ENCODE peak calls at places on chromosomes 7 and 10, in four cellular contexts. W, U, M and V are unnamed samples.

GRCh38 chr10:61821153-61821552 is 80.3 kb upstream of the ARID5B start:
- DNase-seq in W (no peak), M (no peak), U (no peak), V (no peak)

GRCh38 chr7:39035156-39035555 is 57.4 kb downstream of the POU6F2 start:
- DNase-seq in U (no peak), M (no peak), W (no peak), V (no peak)

GRCh38 chr10:51010977-51011376 is 63.3 kb upstream of the PRKG1 start:
- DNase-seq in W (no peak), U (no peak), M (peak), V (no peak)

GRCh38 chr7:1992554-1992953 is 240.2 kb downstream of the MAD1L1 start:
- DNase-seq in W (no peak), U (no peak), M (no peak), V (no peak)

GRCh38 chr10:76352300-76352699 is 920.9 kb downstream of the LRMDA start:
- DNase-seq in W (no peak), M (peak), U (no peak), V (no peak)

GRCh38 chr10:33155720-33156638 is 178.5 kb downstream of the NRP1 start:
- DNase-seq in M (no peak), U (no peak), W (no peak), V (no peak)

GRCh38 chr7:21616796-21617436 is 74.1 kb downstream of the DNAH11 start:
- DNase-seq in U (no peak), W (no peak), M (peak), V (no peak)

GRCh38 chr10:48389272-48389671 is 82.8 kb downstream of the MAPK8 start:
- DNase-seq in U (no peak), W (no peak), M (no peak), V (no peak)

GRCh38 chr7:362416-363096 is 72.6 kb downstream of the FOXL3 start:
- DNase-seq in M (no peak), W (no peak), U (peak), V (peak)

GRCh38 chr7:89334785-89335184 is 539.2 kb upstream of the TEX47 start:
- DNase-seq in M (peak), W (no peak), U (no peak), V (no peak)

GRCh38 chr7:30797294-30798040 is 26.2 kb downstream of the MINDY4 start:
- DNase-seq in M (no peak), W (no peak), U (no peak), V (no peak)

GRCh38 chr7:128861957-128862570 is 592 bp upstream of the ATP6V1F start:
- DNase-seq in M (no peak), W (no peak), U (no peak), V (no peak)

GRCh38 chr7:157189405-157189804 is 50.7 kb downstream of the UBE3C start:
- DNase-seq in M (no peak), U (no peak), W (no peak), V (no peak)

GRCh38 chr7:50826371-50827172 is 43.9 kb upstream of the GRB10 start:
- DNase-seq in U (no peak), W (no peak), M (peak), V (no peak)

GRCh38 chr10:49592726-49593563 is 17.2 kb upstream of the SLC18A3 start:
- DNase-seq in U (peak), M (peak), W (peak), V (no peak)

GRCh38 chr7:121489440-121489839 is 93.3 kb upstream of the FAM3C start:
- DNase-seq in U (no peak), M (no peak), W (no peak), V (no peak)

GRCh38 chr10:21525367-21526183 is at the start of gene SKIDA1:
- DNase-seq in U (peak), W (peak), M (no peak), V (peak)

GRCh38 chr10:131641231-131641630 is 259.6 kb upstream of the PPP2R2D start:
- DNase-seq in M (no peak), W (no peak), U (no peak), V (no peak)

GRCh38 chr7:149729983-149730801 is 43.2 kb downstream of the ZNF467 start:
- DNase-seq in M (no peak), U (no peak), W (no peak), V (peak)

GRCh38 chr7:156475179-156475578 is 165.4 kb upstream of the RNF32 start:
- DNase-seq in W (no peak), M (no peak), U (no peak), V (no peak)

GRCh38 chr7:140904081-140904480 is 20.6 kb downstream of the BRAF start:
- DNase-seq in M (no peak), U (no peak), W (no peak), V (no peak)

GRCh38 chr7:101673951-101674350 is 44.9 kb upstream of the MYL10 start:
- DNase-seq in M (no peak), U (no peak), W (no peak), V (no peak)

GRCh38 chr7:121334875-121335648 is 6.3 kb downstream of the WNT16 start:
- DNase-seq in W (no peak), M (no peak), U (no peak), V (no peak)

GRCh38 chr10:101762736-101763135 is 13.2 kb downstream of the FGF8 start:
- DNase-seq in W (no peak), U (no peak), M (no peak), V (no peak)

GRCh38 chr10:93346060-93346459 is 136.1 kb downstream of the MYOF start:
- DNase-seq in M (no peak), U (no peak), W (no peak), V (no peak)

GRCh38 chr10:96833220-96834001 is 1.3 kb downstream of the LCOR start:
- DNase-seq in W (peak), M (no peak), U (peak), V (peak)

GRCh38 chr7:68800316-68800715 is 798.0 kb upstream of the AUTS2 start:
- DNase-seq in U (no peak), W (no peak), M (no peak), V (no peak)

GRCh38 chr7:15007507-15007906 is 105.0 kb upstream of the DGKB start:
- DNase-seq in M (peak), W (no peak), U (no peak), V (no peak)

GRCh38 chr7:129388353-129389098 is 45.7 kb upstream of the STRIP2 start:
- DNase-seq in U (no peak), M (no peak), W (no peak), V (no peak)

GRCh38 chr7:155356323-155357105 is 58.8 kb downstream of the INSIG1 start:
- DNase-seq in U (no peak), M (peak), W (no peak), V (peak)

GRCh38 chr7:100897111-100897608 is 1.5 kb upstream of the ACHE start:
- DNase-seq in U (peak), M (no peak), W (no peak), V (peak)